ENCODE peak calls at places on chromosomes 7 and 10, in four cellular contexts. K is lower lobe of right lung; O is tibial artery; J is CD8-positive, alpha-beta T cell. S is an unnamed sample.

GRCh38 chr7:94595717-94596116 is 60.2 kb downstream of the SGCE start:
- DNase-seq in K (no peak), O (no peak), J (no peak), S (no peak)

GRCh38 chr10:128419466-128420019 is 293.3 kb upstream of the MKI67 start:
- DNase-seq in K (no peak), O (no peak), J (no peak), S (no peak)

GRCh38 chr10:17712053-17712452 is 39.9 kb upstream of the TMEM236 start:
- DNase-seq in K (no peak), O (no peak), J (no peak), S (no peak)

GRCh38 chr7:36708765-36709164 is 15.5 kb downstream of the AOAH start:
- DNase-seq in K (no peak), O (no peak), J (no peak), S (no peak)

GRCh38 chr10:98589007-98589406 is 142.3 kb upstream of the HPS1 start:
- DNase-seq in K (no peak), O (no peak), J (no peak), S (no peak)

GRCh38 chr7:75657866-75658265 is 80.9 kb downstream of the HIP1 start:
- DNase-seq in K (no peak), O (no peak), J (no peak), S (no peak)

GRCh38 chr7:20650782-20651181 is 35.3 kb downstream of the ABCB5 start:
- DNase-seq in K (no peak), O (no peak), J (no peak), S (no peak)

GRCh38 chr7:88302486-88302885 is 4.2 kb downstream of the STEAP4 start:
- DNase-seq in K (no peak), O (no peak), J (no peak), S (no peak)

GRCh38 chr7:128792471-128793183 is 859 bp downstream of the CCDC136 start:
- DNase-seq in K (no peak), O (no peak), J (no peak), S (no peak)

GRCh38 chr7:149855368-149856305 is 17.5 kb downstream of the ZNF862 start:
- DNase-seq in K (no peak), O (no peak), J (no peak), S (no peak)

GRCh38 chr7:47326808-47327207 is 255.1 kb downstream of the TNS3 start:
- DNase-seq in K (no peak), O (no peak), J (no peak), S (peak; percentile 68)

GRCh38 chr10:101064415-101065030 is 2.7 kb downstream of the KAZALD1 start:
- DNase-seq in K (no peak), O (no peak), J (no peak), S (no peak)

GRCh38 chr7:134845461-134845860 is 66.0 kb downstream of the CALD1 start:
- DNase-seq in K (no peak), O (no peak), J (no peak), S (no peak)

GRCh38 chr7:128104109-128104742 is 73.0 kb upstream of the LRRC4 start:
- DNase-seq in K (peak; percentile 47), O (no peak), J (peak; percentile 59), S (peak; percentile 40)

GRCh38 chr7:107506683-107507339 is 37.0 kb downstream of the GPR22 start:
- DNase-seq in K (peak; percentile 83), O (no peak), J (no peak), S (peak; percentile 60)

GRCh38 chr7:72334733-72335132 is 77.4 kb downstream of the CALN1 start:
- DNase-seq in K (no peak), O (no peak), J (no peak), S (no peak)

GRCh38 chr10:13750299-13751190 is 163.8 kb downstream of the PRPF18 start:
- DNase-seq in K (no peak), O (no peak), J (peak; percentile 5), S (no peak)

GRCh38 chr7:88635149-88635548 is 124.4 kb upstream of the ZNF804B start:
- DNase-seq in K (no peak), O (no peak), J (no peak), S (no peak)

DNA sequence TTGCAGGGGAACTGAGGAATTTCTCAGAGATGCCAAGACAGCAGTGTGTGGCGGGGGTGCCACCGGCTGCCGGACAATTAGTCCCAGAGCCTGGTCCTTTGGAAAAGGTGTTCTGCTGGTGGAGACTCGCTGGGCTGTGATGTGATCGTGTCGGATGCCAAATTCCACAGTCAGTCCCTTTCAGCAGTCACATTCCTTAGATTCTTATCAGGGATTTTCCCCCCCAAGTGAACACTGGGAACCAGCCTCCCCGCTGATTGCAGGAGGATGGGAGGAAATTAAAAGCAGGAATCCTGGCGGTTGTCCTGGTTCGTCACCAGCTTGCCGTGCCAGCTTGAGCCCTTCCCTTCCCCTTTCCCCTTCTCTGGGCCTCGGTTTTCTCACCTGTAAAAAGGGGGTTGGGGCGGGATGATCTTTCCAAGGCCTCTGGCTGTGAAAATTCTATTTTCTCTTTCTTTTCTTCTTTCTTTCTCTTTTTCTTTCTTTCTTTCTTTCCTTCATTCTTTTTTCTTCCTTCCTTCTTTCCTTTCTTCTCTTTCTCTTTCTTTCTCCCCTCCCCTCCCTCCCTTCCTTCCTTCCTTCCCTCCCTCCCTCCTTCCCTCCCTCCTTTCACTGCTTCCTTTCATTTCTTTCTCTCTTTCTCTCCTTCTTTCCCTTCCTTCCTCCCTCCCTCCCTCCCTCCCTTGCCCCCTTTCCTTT is 39.6 kb downstream of the COL26A1 start:
- DNase-seq in K (no peak), O (no peak), J (no peak), S (no peak)
- H3K4me3 ChIP-seq in K (no peak overlapping the region), O (no peak overlapping the region), J (no peak overlapping the region), S (no peak overlapping the region)

DNA sequence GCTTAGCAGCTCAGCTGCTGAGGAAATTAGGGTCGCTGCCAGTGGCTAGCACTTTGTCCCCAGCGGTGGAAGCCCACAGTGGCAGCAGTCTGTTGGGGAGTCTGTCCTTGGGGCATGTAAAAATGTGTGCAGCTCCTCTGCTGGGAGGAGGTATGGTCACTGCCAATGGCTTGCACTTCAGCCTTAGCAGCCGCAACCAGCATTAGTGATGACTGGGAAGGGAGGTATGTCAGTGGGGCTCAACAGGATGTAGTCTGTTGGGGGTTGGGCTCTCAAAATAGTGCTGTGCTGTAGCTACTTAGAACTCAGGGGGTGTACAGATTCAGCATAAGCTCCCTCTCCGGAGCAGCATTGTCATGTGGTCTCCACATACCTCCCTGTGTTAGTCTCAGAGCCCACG is 189.9 kb downstream of the ZEB1 start:
- DNase-seq in K (no peak), O (no peak), J (no peak), S (no peak)
- H3K9me3 ChIP-seq in K (peaks cover 21% of the 10 kb centered on the region), O (peaks cover 25% of the 10 kb centered on the region), J (peaks cover 4% of the 10 kb centered on the region), S (no peaks in the 10 kb centered on the region)

GRCh38 chr10:48523212-48523819 is 81.6 kb downstream of the ARHGAP22 start:
- DNase-seq in K (no peak), O (peak; percentile 81), J (no peak), S (peak; percentile 92)
- H3K4me3 ChIP-seq in K (peak overlapping the region; percentile 55), O (peak overlapping the region; percentile 58), J (no peak overlapping the region), S (peak overlapping the region; percentile 65)

GRCh38 chr7:157892751-157893150 is 555.9 kb downstream of the DNAJB6 start:
- DNase-seq in K (no peak), O (peak; percentile 25), J (no peak), S (no peak)
- H3K9me3 ChIP-seq in K (no peaks in the 10 kb centered on the region), O (no peaks in the 10 kb centered on the region), J (no peaks in the 10 kb centered on the region), S (no peaks in the 10 kb centered on the region)

GRCh38 chr10:124727389-124727960 is 16.7 kb downstream of the FAM53B start:
- DNase-seq in K (no peak), O (peak; percentile 41), J (no peak), S (no peak)

GRCh38 chr10:124725791-124726190 is 18.4 kb downstream of the FAM53B start:
- DNase-seq in K (no peak), O (peak; percentile 38), J (no peak), S (peak; percentile 13)

GRCh38 chr10:124730790-124731189 is 13.4 kb downstream of the FAM53B start:
- DNase-seq in K (no peak), O (no peak), J (no peak), S (no peak)

GRCh38 chr10:124728830-124729661 is 15.1 kb downstream of the FAM53B start:
- DNase-seq in K (no peak), O (peak; percentile 61), J (no peak), S (peak; percentile 49)

DNA sequence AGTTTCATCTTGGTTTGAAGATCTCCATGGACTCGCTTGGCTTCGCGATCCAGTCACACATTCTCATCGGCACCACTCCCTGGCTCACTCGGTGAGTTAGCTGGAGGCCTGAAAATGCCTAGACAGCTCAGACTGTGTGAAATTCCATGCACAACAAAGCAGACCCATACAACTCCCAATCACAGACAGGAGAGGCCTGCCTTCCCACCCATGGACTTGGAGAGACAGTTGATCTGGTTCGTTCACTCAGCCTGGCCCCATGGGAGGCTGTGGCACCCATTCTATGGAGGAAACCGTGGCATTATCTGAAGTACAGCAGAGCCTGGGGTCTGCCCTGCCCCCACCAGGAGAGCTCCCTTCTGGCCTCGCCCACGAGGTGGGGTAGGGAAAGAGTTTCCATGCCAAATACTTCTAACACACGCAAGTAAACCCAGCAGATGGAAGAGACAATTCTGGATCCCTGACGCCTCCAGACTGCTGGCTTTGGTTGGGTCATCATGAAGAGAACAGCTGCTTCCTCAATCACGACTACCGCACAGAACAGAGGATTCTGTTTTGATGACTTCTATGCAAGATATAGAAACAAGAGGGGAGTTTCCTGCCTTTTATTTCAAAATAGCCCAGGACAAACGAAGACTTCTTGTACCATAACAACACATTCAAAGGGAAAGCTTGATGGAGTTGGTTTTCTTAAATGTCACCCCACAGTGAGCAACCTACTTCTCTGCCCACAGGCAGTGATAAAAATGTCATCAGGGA is 15.9 kb downstream of the FAM53B start:
- DNase-seq in K (no peak), O (peak; percentile 73), J (no peak), S (peak; percentile 74)
- H3K4me3 ChIP-seq in K (no peak overlapping the region), O (no peak overlapping the region), J (no peak overlapping the region), S (no peak overlapping the region)

GRCh38 chr7:136496526-136496925 is 371.9 kb upstream of the CHRM2 start:
- DNase-seq in K (no peak), O (no peak), J (no peak), S (no peak)

GRCh38 chr7:136501151-136501550 is 367.3 kb upstream of the CHRM2 start:
- DNase-seq in K (no peak), O (no peak), J (no peak), S (no peak)

DNA sequence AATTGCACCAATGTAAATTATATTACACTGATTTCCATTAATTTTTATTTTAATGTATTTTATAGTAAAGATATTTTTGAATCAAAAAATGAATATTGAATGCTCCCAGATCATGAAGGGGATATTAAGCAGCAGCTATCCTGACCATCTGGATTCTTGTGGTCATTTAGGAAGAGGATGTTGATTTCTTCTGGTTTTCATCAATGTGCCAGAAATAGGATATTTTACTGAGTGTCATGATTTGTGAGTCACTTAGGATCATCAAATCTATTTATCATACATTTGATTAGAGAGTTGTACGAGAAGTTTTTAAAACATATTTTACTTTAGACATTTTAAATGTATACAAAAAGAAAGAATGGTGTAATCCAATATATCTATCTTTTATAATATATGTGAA is 366.3 kb upstream of the CHRM2 start:
- DNase-seq in K (no peak), O (no peak), J (no peak), S (no peak)
- H3K9me3 ChIP-seq in K (no peaks in the 10 kb centered on the region), O (no peaks in the 10 kb centered on the region), J (no peaks in the 10 kb centered on the region), S (no peaks in the 10 kb centered on the region)

GRCh38 chr10:59176241-59177030 is at the start of gene PHYHIPL:
- DNase-seq in K (peak; percentile 17), O (no peak), J (no peak), S (peak; percentile 44)
- H3K4me3 ChIP-seq in K (peak within 1 kb of the TSS; percentile 29), O (peak within 1 kb of the TSS; percentile 51), J (no peak within 1 kb of the TSS), S (peak within 1 kb of the TSS; percentile 49)